ENCODE peak calls at places on chromosome 1, in four cellular contexts. V is GM23338, Y is GM12878, Z is prostate gland. N is an unnamed sample.

GRCh38 chr1:106785136-106785535 is 271.3 kb upstream of the PRMT6 start:
- DNase-seq in Z (no peak), Y (no peak), V (no peak), N (no peak)

GRCh38 chr1:215076312-215076711 is 6.2 kb upstream of the KCNK2 start:
- DNase-seq in Y (no peak), V (peak), Z (no peak), N (no peak)

GRCh38 chr1:233372218-233373125 is 44.9 kb downstream of the MAP3K21 start:
- DNase-seq in Y (no peak), V (no peak), Z (no peak), N (no peak)

GRCh38 chr1:16183157-16183556 is 27.3 kb upstream of the EPHA2 start:
- DNase-seq in V (no peak), Y (no peak), Z (no peak), N (no peak)

GRCh38 chr1:55052221-55053142 is 13.1 kb downstream of the PCSK9 start:
- DNase-seq in Z (no peak), Y (no peak), V (no peak), N (no peak)

GRCh38 chr1:47235280-47235679 is 3.3 kb upstream of the TAL1 start:
- DNase-seq in Y (no peak), V (peak), Z (no peak), N (no peak)

GRCh38 chr1:200039849-200040479 is 12.5 kb downstream of the NR5A2 start:
- DNase-seq in Z (no peak), V (peak), Y (no peak), N (no peak)

GRCh38 chr1:199084293-199084692 is 445.5 kb downstream of the PTPRC start:
- DNase-seq in Y (no peak), V (peak), Z (no peak), N (no peak)

GRCh38 chr1:146032613-146033219 is 11.2 kb upstream of the HJV start:
- DNase-seq in Y (peak), Z (no peak), V (peak), N (no peak)

GRCh38 chr1:111952258-111952657 is 37.2 kb downstream of the KCND3 start:
- DNase-seq in V (no peak), Z (no peak), Y (no peak), N (no peak)

GRCh38 chr1:197397899-197398298 is 129.8 kb downstream of the CRB1 start:
- DNase-seq in Z (no peak), V (no peak), Y (no peak), N (no peak)

GRCh38 chr1:232293361-232293760 is 336.6 kb downstream of the SIPA1L2 start:
- DNase-seq in V (no peak), Z (no peak), Y (no peak), N (no peak)

GRCh38 chr1:56547473-56547872 is 31.9 kb downstream of the PLPP3 start:
- DNase-seq in Y (no peak), V (no peak), Z (no peak), N (no peak)

GRCh38 chr1:231211005-231211857 is 29.8 kb upstream of the GNPAT start:
- DNase-seq in Y (peak), V (peak), Z (peak), N (peak)
- TF ChIP-seq POLR2AphosphoS5 in Y (peak), V (no peak), Z (peak), N (no peak)

DNA sequence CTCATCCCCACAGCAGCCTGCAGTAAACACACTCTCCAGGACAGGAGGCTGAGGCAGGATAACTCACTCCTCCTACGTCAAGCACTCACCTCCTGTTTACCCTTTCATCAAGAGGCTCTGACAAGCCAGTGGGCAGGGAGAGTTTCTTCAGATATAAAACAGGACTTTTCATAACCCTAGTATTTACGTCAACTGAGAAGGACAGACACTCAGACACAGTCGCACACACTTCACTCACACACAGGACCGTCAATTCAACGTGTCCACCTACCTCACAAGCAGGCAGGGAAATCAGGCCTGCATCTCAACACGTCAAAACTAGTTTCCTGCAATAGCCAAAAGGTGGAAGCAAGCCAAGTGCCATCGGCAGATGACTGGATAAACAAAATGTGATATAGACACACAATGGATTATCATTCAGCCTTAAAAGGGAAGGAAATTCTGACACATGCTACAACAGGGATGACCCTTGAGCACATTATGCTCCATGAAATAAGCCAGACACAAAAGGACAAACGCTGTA is 48.6 kb downstream of the ITPKB start:
- DNase-seq in Z (peak), V (no peak), Y (no peak), N (no peak)
- TF ChIP-seq POLR2AphosphoS5 in Z (peak), V (no peak), Y (no peak), N (peak)

GRCh38 chr1:29630756-29631155 is 394.4 kb downstream of the PTPRU start:
- DNase-seq in Z (no peak), V (no peak), Y (no peak), N (no peak)

GRCh38 chr1:29632436-29633270 is 396.3 kb downstream of the PTPRU start:
- DNase-seq in Z (no peak), Y (no peak), V (no peak), N (no peak)

GRCh38 chr1:29633271-29633615 is 396.9 kb downstream of the PTPRU start:
- DNase-seq in Y (no peak), Z (no peak), V (no peak), N (no peak)

GRCh38 chr1:29631361-29631760 is 395.0 kb downstream of the PTPRU start:
- DNase-seq in V (no peak), Y (no peak), Z (no peak), N (no peak)

DNA sequence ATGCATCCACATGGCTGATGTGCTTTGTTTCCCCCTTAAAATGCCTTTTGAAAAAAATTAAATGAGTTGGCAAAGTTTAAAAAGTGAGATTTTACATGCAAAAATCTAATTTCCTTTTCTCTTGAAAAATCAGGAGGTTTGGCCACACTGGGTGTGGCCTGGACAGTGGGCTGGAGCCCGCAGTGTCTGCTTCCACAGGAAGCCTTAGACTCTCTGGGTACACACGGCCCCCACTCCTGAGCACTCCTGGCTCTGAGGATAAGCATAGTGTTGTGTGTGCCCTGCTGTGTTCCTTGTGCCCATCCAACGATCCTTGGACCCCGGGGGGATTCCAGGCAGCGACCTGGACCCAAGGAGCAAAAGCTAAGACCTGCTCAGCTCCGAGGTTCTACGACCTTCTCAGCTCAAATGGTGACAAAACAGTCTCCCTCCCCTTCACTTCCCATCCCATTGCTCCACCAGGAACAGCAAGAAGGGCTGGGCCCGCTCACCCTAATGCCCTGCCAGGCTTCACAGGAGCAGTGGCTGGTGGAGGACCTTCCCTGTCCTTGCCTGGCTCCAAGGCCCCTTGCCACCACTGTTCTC is 395.6 kb downstream of the PTPRU start:
- DNase-seq in Y (no peak), Z (no peak), V (no peak), N (no peak)
- TF ChIP-seq POLR2AphosphoS5 in Y (no peak), Z (no peak), V (no peak), N (no peak)

GRCh38 chr1:184953600-184954219 is 20.6 kb downstream of the NIBAN1 start:
- DNase-seq in Y (no peak), Z (no peak), V (no peak), N (no peak)

GRCh38 chr1:184959626-184960025 is 14.7 kb downstream of the NIBAN1 start:
- DNase-seq in Z (no peak), V (no peak), Y (no peak), N (no peak)

GRCh38 chr1:184954232-184954995 is 19.9 kb downstream of the NIBAN1 start:
- DNase-seq in Z (no peak), V (no peak), Y (no peak), N (no peak)

DNA sequence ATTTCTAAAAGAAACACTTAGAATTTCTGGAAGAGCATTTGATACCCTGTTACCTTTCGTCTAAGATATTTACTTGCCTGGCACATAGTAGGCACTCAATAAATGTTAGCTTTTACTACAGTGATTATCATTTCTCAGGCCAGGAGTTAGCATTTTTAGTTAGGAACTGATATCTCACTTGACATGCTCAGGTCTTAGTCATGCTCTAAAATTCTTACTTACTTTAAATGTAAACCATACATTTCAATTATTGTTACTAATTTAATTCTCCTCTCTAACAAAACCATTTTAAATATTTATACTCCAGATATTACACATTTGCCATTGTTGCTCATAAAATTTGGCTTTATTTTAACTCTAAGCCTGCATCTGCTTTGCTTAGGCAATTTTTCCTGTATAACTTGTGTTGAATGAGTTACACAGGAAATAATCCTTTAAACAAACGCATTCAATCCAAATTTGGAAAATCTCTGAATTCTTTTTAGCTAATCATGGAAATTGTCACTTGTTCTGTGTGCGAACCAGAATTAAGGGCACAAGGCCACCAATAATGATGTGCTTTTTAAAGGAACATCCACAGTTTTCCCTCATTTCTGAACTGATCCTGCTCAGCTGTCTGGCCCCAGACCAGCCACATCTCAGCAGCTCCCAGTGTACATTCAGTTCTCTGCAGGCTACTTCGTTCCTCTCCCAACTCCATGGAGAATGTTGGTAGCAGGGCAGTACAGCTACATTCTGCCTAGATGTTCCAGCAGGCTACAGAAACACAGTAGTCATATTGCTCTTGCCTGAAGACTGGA is 15.6 kb downstream of the NIBAN1 start:
- DNase-seq in V (no peak), Z (no peak), Y (no peak), N (no peak)
- TF ChIP-seq POLR2AphosphoS5 in V (no peak), Z (no peak), Y (no peak), N (no peak)

GRCh38 chr1:156191292-156191954 is 2.5 kb upstream of the SLC25A44 start:
- DNase-seq in Y (no peak), Z (no peak), V (no peak), N (no peak)

GRCh38 chr1:156193208-156193487 is 756 bp upstream of the SLC25A44 start:
- DNase-seq in Y (no peak), Z (no peak), V (no peak), N (no peak)

GRCh38 chr1:156195853-156196252 is 1.9 kb downstream of the SLC25A44 start:
- DNase-seq in V (no peak), Y (no peak), Z (no peak), N (no peak)

GRCh38 chr1:156194300-156194652 is 372 bp downstream of the SLC25A44 start:
- DNase-seq in V (no peak), Z (no peak), Y (no peak), N (no peak)

GRCh38 chr1:156193488-156194299 is at the start of gene SLC25A44:
- DNase-seq in Y (peak), Z (peak), V (peak), N (peak)
- TF ChIP-seq POLR2AphosphoS5 in Y (peak), Z (peak), V (peak), N (peak)

DNA sequence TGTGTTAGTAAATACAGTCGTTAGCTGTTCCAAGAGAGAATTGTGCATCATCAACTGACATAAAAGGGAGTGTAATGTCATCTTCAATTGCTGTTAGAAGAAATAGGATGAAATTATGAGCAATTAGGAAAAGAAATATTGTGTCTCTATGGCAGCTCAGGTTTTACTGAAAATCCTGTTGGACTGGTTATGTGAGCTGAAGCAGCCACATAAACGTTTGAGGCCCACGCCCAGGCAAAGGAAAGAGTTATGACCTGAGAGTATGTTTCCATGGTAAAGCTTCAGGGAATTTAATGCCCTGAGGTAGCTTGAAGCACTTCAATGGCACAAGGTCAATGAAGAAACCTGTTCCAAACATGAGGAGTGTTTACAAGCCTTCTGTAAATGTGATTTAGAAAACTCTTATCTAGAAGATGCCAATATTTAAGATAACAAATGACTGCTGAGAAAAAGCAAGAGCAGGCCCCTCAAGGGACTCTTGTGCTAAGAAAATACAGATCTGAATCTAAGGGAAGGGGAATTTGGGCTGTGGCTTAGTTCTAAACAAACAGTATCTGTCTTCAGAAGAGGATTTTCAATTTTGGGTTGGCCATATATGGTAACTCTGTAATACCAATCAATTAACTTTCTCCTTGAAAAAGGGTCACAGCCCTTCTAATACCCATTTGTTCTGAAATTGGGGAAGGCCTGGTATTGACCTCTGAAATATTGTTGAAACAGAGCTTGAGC is 384.2 kb downstream of the SEC16B start:
- DNase-seq in Z (peak), Y (peak), V (no peak), N (peak)
- TF ChIP-seq POLR2AphosphoS5 in Z (peak), Y (no peak), V (no peak), N (no peak)

GRCh38 chr1:115337276-115337632 is 795 bp downstream of the NGF start:
- DNase-seq in V (no peak), Z (no peak), Y (no peak), N (no peak)

GRCh38 chr1:115338457-115338820 is 390 bp upstream of the NGF start:
- DNase-seq in V (peak), Z (no peak), Y (no peak), N (no peak)

GRCh38 chr1:115340879-115341278 is 2.8 kb upstream of the NGF start:
- DNase-seq in Z (no peak), V (no peak), Y (no peak), N (no peak)

GRCh38 chr1:115336741-115337140 is 1.3 kb downstream of the NGF start:
- DNase-seq in Z (no peak), V (no peak), Y (no peak), N (no peak)

DNA sequence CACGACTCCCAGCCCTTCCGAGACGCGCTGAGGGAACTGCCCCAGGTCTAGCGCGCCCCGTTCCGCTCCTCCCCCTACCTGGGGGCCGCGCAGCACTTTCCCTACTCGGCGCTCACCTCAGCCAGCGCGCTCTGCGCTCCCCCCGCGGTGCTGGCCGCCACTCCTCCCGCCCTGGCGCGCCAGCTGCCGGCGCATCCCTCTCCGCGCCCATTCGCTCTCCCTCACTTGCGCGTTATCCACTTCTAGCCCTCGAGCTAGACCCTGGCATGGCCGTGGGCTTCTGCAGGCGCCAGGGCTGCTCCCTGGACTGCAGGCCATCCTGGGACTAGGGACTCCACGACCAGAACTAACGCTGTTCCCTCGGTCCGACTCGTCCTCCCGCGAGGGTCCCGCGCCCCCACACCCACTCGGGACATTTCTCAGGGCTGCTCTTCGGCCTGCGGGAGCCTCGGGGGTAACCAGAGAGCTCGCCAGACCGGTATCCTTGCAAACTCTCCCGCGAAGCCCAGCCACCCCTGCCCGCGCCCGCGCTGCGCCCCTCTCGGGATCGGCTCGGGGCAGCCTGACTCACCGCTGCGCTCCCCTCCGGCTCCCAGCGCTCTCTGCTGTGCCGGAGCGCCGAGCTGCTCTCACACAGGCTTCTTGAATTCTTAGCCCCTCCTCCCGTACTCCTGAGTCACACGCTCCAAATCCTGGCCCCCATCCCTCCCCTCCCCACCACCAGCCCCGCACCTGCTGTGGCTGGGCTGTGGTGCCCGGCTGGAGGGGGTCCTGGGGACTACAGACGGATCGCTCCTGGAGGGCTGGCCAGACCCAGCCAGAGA is at the start of gene NGF:
- DNase-seq in Z (no peak), V (peak), Y (no peak), N (no peak)
- TF ChIP-seq POLR2AphosphoS5 in Z (no peak), V (peak), Y (no peak), N (no peak)

N was measured in stomach.